ENCODE peak calls at places on chromosomes 4 and X, in six cellular contexts. C, V, Y, B, M and S are unnamed samples.

GRCh38 chr4:94588900-94589693 is 137.4 kb downstream of the PDLIM5 start:
- DNase-seq in C (no peak), V (no peak), Y (no peak), B (no peak), M (no peak), S (no peak)

GRCh38 chr4:149549911-149550310 is 265.7 kb downstream of the IQCM start:
- DNase-seq in C (no peak), V (no peak), Y (no peak), B (no peak), M (no peak), S (no peak)

GRCh38 chr4:7294176-7294756 is 101.9 kb downstream of the SORCS2 start:
- DNase-seq in C (no peak), V (no peak), Y (no peak), B (no peak), M (no peak), S (no peak)

GRCh38 chrX:55028040-55028439 is 2.7 kb downstream of the ALAS2 start:
- DNase-seq in C (peak), V (no peak), Y (no peak), B (no peak), M (no peak), S (no peak)

GRCh38 chr4:110886270-110886669 is 263.4 kb upstream of the PITX2 start:
- DNase-seq in C (no peak), V (no peak), Y (no peak), B (no peak), M (no peak), S (no peak)

GRCh38 chrX:119236599-119237525 is 777 bp downstream of the PGRMC1 start:
- DNase-seq in C (peak), V (peak), Y (no peak), B (no peak), M (no peak), S (peak)

GRCh38 chrX:37652589-37653271 is 32.9 kb upstream of the XK start:
- DNase-seq in C (peak), V (no peak), Y (no peak), B (no peak), M (no peak), S (no peak)

GRCh38 chr4:121989715-121990114 is 37.9 kb upstream of the TRPC3 start:
- DNase-seq in C (peak), V (no peak), Y (no peak), B (no peak), M (no peak), S (no peak)

GRCh38 chr4:16187455-16187854 is 38.8 kb downstream of the TAPT1 start:
- DNase-seq in C (no peak), V (no peak), Y (no peak), B (no peak), M (no peak), S (no peak)

GRCh38 chr4:11724731-11725130 is 296.0 kb upstream of the HS3ST1 start:
- DNase-seq in C (no peak), V (no peak), Y (no peak), B (no peak), M (no peak), S (no peak)

GRCh38 chr4:169724251-169724650 is 33.5 kb downstream of the HPF1 start:
- DNase-seq in C (no peak), V (no peak), Y (no peak), B (no peak), M (no peak), S (no peak)

GRCh38 chr4:81392164-81392563 is 79.5 kb downstream of the RASGEF1B start:
- DNase-seq in C (no peak), V (peak), Y (no peak), B (no peak), M (no peak), S (no peak)

GRCh38 chr4:169115144-169115896 is 105.3 kb upstream of the CBR4 start:
- DNase-seq in C (no peak), V (no peak), Y (no peak), B (no peak), M (no peak), S (no peak)

GRCh38 chr4:144647095-144647959 is 1.4 kb downstream of the HHIP start:
- DNase-seq in C (peak), V (no peak), Y (no peak), B (no peak), M (no peak), S (no peak)

GRCh38 chrX:56569378-56570061 is 6.1 kb downstream of the UBQLN2 start:
- DNase-seq in C (peak), V (no peak), Y (no peak), B (no peak), M (no peak), S (no peak)

GRCh38 chrX:140572724-140573123 is 67.9 kb upstream of the SOX3 start:
- DNase-seq in C (peak), V (no peak), Y (no peak), B (no peak), M (no peak), S (no peak)